ENCODE peak calls at places on chromosomes 11 and 22, in four cellular contexts. One of them, this sample, is unnamed.

GRCh38 chr11:43486141-43486540 is 127.4 kb downstream of the TTC17 start:
- DNase-seq in heart left ventricle: no peak
- DNase-seq in ovary: no peak
- DNase-seq in HCT116: no peak
- DNase-seq in this sample: no peak

GRCh38 chr11:2818021-2818420 is 67.6 kb downstream of the CDKN1C start:
- DNase-seq in heart left ventricle: no peak
- DNase-seq in ovary: no peak
- DNase-seq in HCT116: no peak
- DNase-seq in this sample: no peak

GRCh38 chr11:118163494-118163893 is 10.9 kb upstream of the SCN4B start:
- DNase-seq in heart left ventricle: no peak
- DNase-seq in ovary: no peak
- DNase-seq in HCT116: no peak
- DNase-seq in this sample: no peak

GRCh38 chr11:13128381-13128780 is 119.3 kb downstream of the RASSF10 start:
- DNase-seq in heart left ventricle: no peak
- DNase-seq in ovary: no peak
- DNase-seq in HCT116: no peak
- DNase-seq in this sample: no peak

GRCh38 chr11:14500181-14500651 is 605 bp upstream of the COPB1 start:
- DNase-seq in heart left ventricle: peak
- DNase-seq in ovary: peak
- DNase-seq in HCT116: no peak
- DNase-seq in this sample: peak

GRCh38 chr11:120645639-120646038 is 134.1 kb downstream of the GRIK4 start:
- DNase-seq in heart left ventricle: no peak
- DNase-seq in ovary: no peak
- DNase-seq in HCT116: no peak
- DNase-seq in this sample: peak

GRCh38 chr11:72953631-72954030 is 139.4 kb downstream of the ATG16L2 start:
- DNase-seq in heart left ventricle: no peak
- DNase-seq in ovary: no peak
- DNase-seq in HCT116: no peak
- DNase-seq in this sample: no peak

GRCh38 chr11:68193018-68193417 is 20.1 kb downstream of the KMT5B start:
- DNase-seq in heart left ventricle: no peak
- DNase-seq in ovary: no peak
- DNase-seq in HCT116: no peak
- DNase-seq in this sample: no peak

GRCh38 chr11:108027057-108027456 is 18.4 kb downstream of the CUL5 start:
- DNase-seq in heart left ventricle: no peak
- DNase-seq in ovary: no peak
- DNase-seq in HCT116: no peak
- DNase-seq in this sample: no peak

GRCh38 chr11:130772266-130773227 is 143.7 kb downstream of the SNX19 start:
- DNase-seq in heart left ventricle: peak
- DNase-seq in ovary: no peak
- DNase-seq in HCT116: no peak
- DNase-seq in this sample: peak

GRCh38 chr11:119144825-119145476 is 3.9 kb upstream of the ABCG4 start:
- DNase-seq in heart left ventricle: peak
- DNase-seq in ovary: no peak
- DNase-seq in HCT116: peak
- DNase-seq in this sample: peak

GRCh38 chr22:17910561-17911311 is 113.6 kb downstream of the MICAL3 start:
- DNase-seq in heart left ventricle: peak
- DNase-seq in ovary: peak
- DNase-seq in HCT116: no peak
- DNase-seq in this sample: peak

GRCh38 chr11:128772814-128773213 is 78.9 kb downstream of the FLI1 start:
- DNase-seq in heart left ventricle: peak
- DNase-seq in ovary: no peak
- DNase-seq in HCT116: no peak
- DNase-seq in this sample: peak

GRCh38 chr11:67656278-67656922 is 5.9 kb upstream of the ACY3 start:
- DNase-seq in heart left ventricle: no peak
- DNase-seq in ovary: no peak
- DNase-seq in HCT116: no peak
- DNase-seq in this sample: no peak

GRCh38 chr11:64223001-64223651 is 2.9 kb downstream of the TRPT1 start:
- DNase-seq in heart left ventricle: no peak
- DNase-seq in ovary: peak
- DNase-seq in HCT116: no peak
- DNase-seq in this sample: no peak

GRCh38 chr22:30947821-30948454 is 20.6 kb downstream of the MORC2 start:
- DNase-seq in heart left ventricle: no peak
- DNase-seq in ovary: no peak
- DNase-seq in HCT116: peak
- DNase-seq in this sample: no peak

GRCh38 chr11:110430267-110431211 is 791 bp downstream of the FDX1 start:
- DNase-seq in heart left ventricle: peak
- DNase-seq in ovary: peak
- DNase-seq in HCT116: no peak
- DNase-seq in this sample: peak

GRCh38 chr11:71283960-71284359 is 31.6 kb upstream of the SHANK2 start:
- DNase-seq in heart left ventricle: no peak
- DNase-seq in ovary: no peak
- DNase-seq in HCT116: no peak
- DNase-seq in this sample: peak

GRCh38 chr11:93689166-93689734 is 27.8 kb downstream of the CEP295 start:
- DNase-seq in heart left ventricle: no peak
- DNase-seq in ovary: no peak
- DNase-seq in HCT116: no peak
- DNase-seq in this sample: no peak

GRCh38 chr11:118623291-118623655 is 15.9 kb downstream of the PHLDB1 start:
- DNase-seq in heart left ventricle: peak
- DNase-seq in ovary: peak
- DNase-seq in HCT116: no peak
- DNase-seq in this sample: peak

GRCh38 chr11:81725691-81726090 is 1008.0 kb downstream of the FAM181B start:
- DNase-seq in heart left ventricle: no peak
- DNase-seq in ovary: no peak
- DNase-seq in HCT116: no peak
- DNase-seq in this sample: no peak
- TF ChIP-seq POLR2A in heart left ventricle: no peak
- TF ChIP-seq POLR2A in ovary: no peak
- TF ChIP-seq POLR2A in HCT116: no peak
- TF ChIP-seq POLR2A in this sample: no peak

DNA sequence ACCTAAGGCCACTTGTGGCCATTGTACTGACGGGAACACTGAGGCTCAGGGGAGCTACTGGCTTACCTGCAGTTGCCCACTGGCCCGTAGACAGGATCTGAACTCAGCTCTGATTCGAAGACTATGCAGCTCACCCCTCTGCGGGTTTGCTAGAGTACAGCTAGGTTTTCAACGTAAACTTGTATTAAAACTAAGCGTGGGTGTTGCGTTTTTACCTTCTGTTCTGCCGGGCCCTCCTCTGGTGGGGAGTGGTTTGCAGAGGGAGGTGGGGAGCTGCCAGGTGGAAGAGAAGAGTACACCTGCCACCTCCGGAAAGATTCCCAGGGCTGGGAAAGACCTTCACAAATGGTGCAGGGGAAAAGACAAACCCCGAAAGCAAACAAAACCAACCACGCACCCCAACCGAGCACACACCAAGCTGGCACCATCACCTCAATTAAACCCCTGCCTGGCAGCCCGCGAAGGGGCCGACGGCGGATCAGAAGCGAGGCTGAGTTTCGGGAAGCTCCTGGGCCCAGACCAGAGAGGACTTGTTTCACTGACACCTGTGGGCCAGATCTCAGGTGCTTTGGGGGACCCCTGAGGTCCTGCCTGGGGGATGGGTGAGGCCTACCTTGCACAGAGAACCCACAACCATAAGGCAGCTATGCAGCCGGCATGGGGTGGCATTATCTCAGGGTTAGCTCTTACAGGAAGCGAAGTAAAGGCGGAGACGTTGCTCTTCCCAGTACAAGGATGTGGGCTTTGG is 37.7 kb downstream of the SHISAL1 start:
- DNase-seq in heart left ventricle: no peak
- DNase-seq in ovary: no peak
- DNase-seq in HCT116: no peak
- DNase-seq in this sample: peak
- TF ChIP-seq POLR2A in heart left ventricle: no peak
- TF ChIP-seq POLR2A in ovary: no peak
- TF ChIP-seq POLR2A in HCT116: no peak
- TF ChIP-seq POLR2A in this sample: peak

GRCh38 chr11:65857500-65858353 is at the start of gene CFL1:
- DNase-seq in heart left ventricle: peak
- DNase-seq in ovary: peak
- DNase-seq in HCT116: peak
- DNase-seq in this sample: peak

GRCh38 chr11:65858354-65859133 is 564 bp upstream of the CFL1 start:
- DNase-seq in heart left ventricle: no peak
- DNase-seq in ovary: no peak
- DNase-seq in HCT116: no peak
- DNase-seq in this sample: no peak

GRCh38 chr11:65859812-65860277 is 388 bp upstream of the MUS81 start:
- DNase-seq in heart left ventricle: peak
- DNase-seq in ovary: no peak
- DNase-seq in HCT116: no peak
- DNase-seq in this sample: no peak

GRCh38 chr11:65860278-65861164 is at the start of gene MUS81:
- DNase-seq in heart left ventricle: peak
- DNase-seq in ovary: peak
- DNase-seq in HCT116: peak
- DNase-seq in this sample: peak

GRCh38 chr11:65859134-65859811 is 960 bp upstream of the MUS81 start:
- DNase-seq in heart left ventricle: peak
- DNase-seq in ovary: peak
- DNase-seq in HCT116: peak
- DNase-seq in this sample: peak
- TF ChIP-seq POLR2A in heart left ventricle: peak
- TF ChIP-seq POLR2A in ovary: peak
- TF ChIP-seq POLR2A in HCT116: peak
- TF ChIP-seq POLR2A in this sample: peak

GRCh38 chr11:27507561-27508322 is 1.2 kb upstream of the LIN7C start:
- DNase-seq in heart left ventricle: no peak
- DNase-seq in ovary: no peak
- DNase-seq in HCT116: no peak
- DNase-seq in this sample: no peak

GRCh38 chr11:27509953-27510352 is 3.4 kb upstream of the LIN7C start:
- DNase-seq in heart left ventricle: no peak
- DNase-seq in ovary: no peak
- DNase-seq in HCT116: no peak
- DNase-seq in this sample: no peak

GRCh38 chr11:27505781-27506180 is 788 bp downstream of the LIN7C start:
- DNase-seq in heart left ventricle: no peak
- DNase-seq in ovary: no peak
- DNase-seq in HCT116: no peak
- DNase-seq in this sample: no peak

GRCh38 chr11:27501102-27501501 is 5.5 kb downstream of the LIN7C start:
- DNase-seq in heart left ventricle: no peak
- DNase-seq in ovary: no peak
- DNase-seq in HCT116: no peak
- DNase-seq in this sample: no peak

GRCh38 chr11:27506200-27507182 is at the start of gene LIN7C:
- DNase-seq in heart left ventricle: peak
- DNase-seq in ovary: peak
- DNase-seq in HCT116: peak
- DNase-seq in this sample: peak
- TF ChIP-seq POLR2A in heart left ventricle: peak
- TF ChIP-seq POLR2A in ovary: peak
- TF ChIP-seq POLR2A in HCT116: peak
- TF ChIP-seq POLR2A in this sample: peak